ENCODE peak calls at places on chromosomes 6 and 20, in eight cellular contexts. J is cardiac muscle cell, S is NCI-H345, A is NCI-H146, Z is foreskin fibroblast, M is cerebellar nuclear complex, R is endothelial cell, C is left cardiac atrium. K is an unnamed sample.

GRCh38 chr6:14206351-14206750 is 88.8 kb downstream of the CD83 start:
- DNase-seq in J (peak), C (no peak), Z (no peak), M (no peak), A (no peak), R (no peak), S (no peak), K (no peak)

GRCh38 chr6:121436172-121436965 is 923 bp downstream of the GJA1 start:
- DNase-seq in A (no peak), S (no peak), J (peak), R (no peak), C (no peak), M (no peak), Z (no peak), K (no peak)

GRCh38 chr20:19288636-19289035 is 76.2 kb downstream of the SLC24A3 start:
- DNase-seq in Z (no peak), R (no peak), S (no peak), C (no peak), A (no peak), J (no peak), M (no peak), K (no peak)

GRCh38 chr20:17369506-17369905 is 142.7 kb downstream of the PCSK2 start:
- DNase-seq in C (no peak), A (no peak), R (no peak), Z (no peak), S (no peak), J (no peak), M (peak), K (no peak)

GRCh38 chr6:169251822-169252804 is 1.5 kb downstream of the THBS2 start:
- DNase-seq in R (no peak), C (no peak), M (no peak), S (no peak), J (no peak), Z (peak), A (peak), K (no peak)

GRCh38 chr20:9161308-9161707 is 92.4 kb downstream of the PLCB4 start:
- DNase-seq in S (no peak), Z (no peak), R (no peak), J (no peak), A (peak), C (no peak), M (no peak), K (no peak)

GRCh38 chr6:159761135-159761872 is 541 bp upstream of the ACAT2 start:
- DNase-seq in Z (peak), C (peak), S (no peak), M (no peak), J (peak), A (peak), R (peak), K (no peak)

GRCh38 chr20:50867805-50868204 is 63.4 kb downstream of the ADNP start:
- DNase-seq in J (no peak), S (no peak), M (no peak), A (no peak), Z (no peak), C (no peak), R (no peak), K (no peak)

GRCh38 chr6:159307246-159307790 is 138.1 kb downstream of the FNDC1 start:
- DNase-seq in M (no peak), R (no peak), S (no peak), J (no peak), A (no peak), Z (no peak), C (no peak), K (no peak)

GRCh38 chr20:63176035-63176434 is 39.9 kb downstream of the YTHDF1 start:
- DNase-seq in M (no peak), C (no peak), A (no peak), J (no peak), R (no peak), Z (no peak), S (no peak), K (no peak)

GRCh38 chr6:161481786-161482516 is 208.1 kb upstream of the AGPAT4 start:
- DNase-seq in C (no peak), Z (peak), S (no peak), J (no peak), M (no peak), A (no peak), R (no peak), K (no peak)

K was measured in AG04449.